ENCODE peak calls at places on chromosomes 7 and 10, in five cellular contexts. I is CD8-positive, alpha-beta memory T cell; R is MM.1S; S is upper lobe of right lung; L is colonic mucosa. M is an unnamed sample.

GRCh38 chr10:91022924-91023707 is 102.2 kb upstream of the ANKRD1 start:
- DNase-seq in I (no peak), L (no peak), R (no peak), S (no peak), M (peak)

GRCh38 chr10:8998751-8999150 is 944.3 kb downstream of the GATA3 start:
- DNase-seq in I (no peak), S (no peak), R (no peak), L (no peak), M (no peak)

GRCh38 chr7:141045126-141045841 is 28.6 kb upstream of the TMEM178B start:
- DNase-seq in R (no peak), L (no peak), I (no peak), S (no peak), M (no peak)

GRCh38 chr10:73901261-73901660 is 9.7 kb upstream of the PLAU start:
- DNase-seq in I (no peak), R (no peak), L (no peak), S (no peak), M (no peak)

GRCh38 chr7:5766321-5766761 is 15.1 kb downstream of the RNF216 start:
- DNase-seq in I (no peak), R (no peak), S (no peak), L (no peak), M (no peak)

GRCh38 chr10:49508249-49508648 is 30.7 kb downstream of the ERCC6 start:
- DNase-seq in L (no peak), S (no peak), R (no peak), I (no peak), M (no peak)

GRCh38 chr10:23150610-23151009 is 41.5 kb upstream of the PTF1A start:
- DNase-seq in S (no peak), R (no peak), L (no peak), I (no peak), M (no peak)

GRCh38 chr7:37084303-37084702 is 360.0 kb upstream of the AOAH start:
- DNase-seq in R (no peak), S (no peak), I (no peak), L (no peak), M (no peak)

GRCh38 chr7:102426268-102427031 is 6.9 kb upstream of the ORAI2 start:
- DNase-seq in L (no peak), I (peak), S (peak), R (peak), M (no peak)

GRCh38 chr7:48786951-48787350 is 137.4 kb upstream of the CDC14C start:
- DNase-seq in R (no peak), S (no peak), L (no peak), I (no peak), M (no peak)

GRCh38 chr7:16739863-16740622 is 13.5 kb upstream of the TSPAN13 start:
- DNase-seq in S (no peak), I (no peak), R (no peak), L (peak), M (peak)

GRCh38 chr10:3357729-3358128 is 185.1 kb upstream of the PITRM1 start:
- DNase-seq in R (no peak), S (no peak), I (no peak), L (no peak), M (no peak)

GRCh38 chr10:114541081-114541833 is 116.8 kb downstream of the ABLIM1 start:
- DNase-seq in I (peak), S (no peak), R (no peak), L (peak), M (no peak)

GRCh38 chr10:103254538-103255325 is 9.0 kb downstream of the RPEL1 start:
- DNase-seq in R (no peak), L (no peak), I (no peak), S (no peak), M (no peak)

GRCh38 chr10:118865998-118866778 is 111.4 kb upstream of the CACUL1 start:
- DNase-seq in R (no peak), S (no peak), L (no peak), I (no peak), M (no peak)

GRCh38 chr7:8724080-8724718 is 290.8 kb downstream of the NXPH1 start:
- DNase-seq in R (peak), S (no peak), I (no peak), L (peak), M (no peak)

GRCh38 chr10:130436633-130437032 is 300.4 kb downstream of the GLRX3 start:
- DNase-seq in L (no peak), R (no peak), S (no peak), I (no peak), M (no peak)

GRCh38 chr10:71770789-71771188 is 2.5 kb downstream of the VSIR start:
- DNase-seq in S (no peak), I (no peak), R (no peak), L (no peak), M (no peak)

GRCh38 chr7:136066304-136067143 is 89.4 kb upstream of the MTPN start:
- DNase-seq in L (no peak), I (no peak), S (no peak), R (no peak), M (no peak)

GRCh38 chr10:133456041-133456951 is 2.6 kb downstream of the SCART1 start:
- DNase-seq in S (no peak), R (no peak), L (peak), I (no peak), M (no peak)

GRCh38 chr10:113487154-113487553 is 65.7 kb upstream of the HABP2 start:
- DNase-seq in L (no peak), I (no peak), S (no peak), R (no peak), M (peak)

GRCh38 chr10:1672001-1672781 is 65.1 kb downstream of the ADARB2 start:
- DNase-seq in I (no peak), S (no peak), R (no peak), L (no peak), M (no peak)

GRCh38 chr10:115654961-115655360 is 561.8 kb downstream of the ATRNL1 start:
- DNase-seq in R (no peak), I (no peak), L (no peak), S (no peak), M (no peak)

GRCh38 chr7:7773334-7774308 is 55.2 kb upstream of the RPA3 start:
- DNase-seq in L (no peak), R (peak), S (no peak), I (no peak), M (no peak)

GRCh38 chr10:95237376-95238170 is 43.5 kb downstream of the ACSM6 start:
- DNase-seq in S (no peak), I (no peak), R (no peak), L (no peak), M (no peak)

GRCh38 chr7:112149734-112150133 is 56.5 kb downstream of the DOCK4 start:
- DNase-seq in L (no peak), I (no peak), S (no peak), R (no peak), M (no peak)

GRCh38 chr10:14571866-14572507 is 202.7 kb downstream of the FAM107B start:
- DNase-seq in R (peak), L (peak), I (peak), S (peak), M (peak)

GRCh38 chr10:70832852-70833542 is 17.2 kb downstream of the SGPL1 start:
- DNase-seq in I (no peak), S (no peak), L (no peak), R (no peak), M (no peak)

GRCh38 chr7:132755538-132756481 is 179.5 kb upstream of the PLXNA4 start:
- DNase-seq in L (no peak), S (no peak), I (no peak), R (no peak), M (no peak)

GRCh38 chr10:62993121-62993520 is 140.0 kb upstream of the NRBF2 start:
- DNase-seq in R (no peak), S (no peak), I (no peak), L (no peak), M (no peak)

GRCh38 chr10:7659560-7659959 is 7.2 kb downstream of the ITIH5 start:
- DNase-seq in R (no peak), L (no peak), S (no peak), I (no peak), M (no peak)

GRCh38 chr10:76788093-76788811 is 849.4 kb downstream of the KCNMA1 start:
- DNase-seq in R (no peak), S (no peak), L (no peak), I (no peak), M (no peak)

GRCh38 chr7:158705234-158705890 is 758 bp upstream of the NCAPG2 start:
- DNase-seq in S (no peak), I (no peak), L (no peak), R (peak), M (no peak)

GRCh38 chr7:81908220-81908619 is 138.4 kb upstream of the HGF start:
- DNase-seq in R (no peak), S (no peak), I (no peak), L (no peak), M (no peak)

GRCh38 chr7:148540041-148540738 is 50.4 kb upstream of the C7orf33 start:
- DNase-seq in S (no peak), R (no peak), L (no peak), I (no peak), M (no peak)
- H3K4me3 ChIP-seq in S (no peak), R (no peak), L (no peak), I (no peak), M (no peak)

DNA sequence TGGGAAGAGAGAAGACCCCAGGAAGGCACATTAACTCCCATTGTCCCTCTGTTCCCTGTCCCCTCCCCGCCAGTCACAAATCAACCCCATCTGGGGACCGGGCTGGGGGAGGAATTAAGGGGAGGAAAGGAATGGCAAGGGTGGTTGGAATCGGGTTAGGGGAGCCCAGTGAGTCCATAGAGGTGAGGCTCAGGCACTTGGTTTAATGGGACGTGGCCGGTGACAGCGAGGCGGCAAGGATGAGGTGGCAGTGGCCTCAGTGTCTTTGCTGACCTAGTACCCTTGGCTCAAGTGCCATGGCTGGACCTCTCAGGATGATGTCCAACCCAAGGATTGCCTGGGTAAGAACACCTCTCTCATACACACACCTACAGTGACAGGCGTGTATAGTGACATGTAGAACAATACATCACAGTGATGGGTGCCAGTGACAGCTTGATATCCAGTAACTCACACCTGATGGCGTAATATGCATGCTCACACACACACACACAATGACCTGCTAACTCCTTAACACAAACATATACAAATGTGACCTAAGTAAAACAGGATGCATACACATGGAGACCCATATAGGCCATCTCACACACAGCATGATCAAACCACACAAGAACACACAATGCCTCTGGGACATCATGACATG is 12.3 kb downstream of the KCNIP2 start:
- DNase-seq in I (no peak), S (no peak), L (no peak), R (no peak), M (no peak)
- H3K4me3 ChIP-seq in I (peak), S (peak), L (peak), R (peak), M (peak)

GRCh38 chr10:43452356-43452914 is 15.5 kb downstream of the ZNF487 start:
- DNase-seq in R (peak), I (no peak), L (no peak), S (no peak), M (no peak)
- H3K4me3 ChIP-seq in R (peak), I (peak), L (no peak), S (no peak), M (no peak)

GRCh38 chr7:98878365-98879197 is at the start of gene TRRAP:
- DNase-seq in I (peak), S (peak), L (peak), R (peak), M (peak)

GRCh38 chr7:98877692-98878364 is 504 bp upstream of the TRRAP start:
- DNase-seq in R (no peak), I (no peak), S (peak), L (no peak), M (no peak)

GRCh38 chr7:98880485-98880884 is 2.2 kb downstream of the TRRAP start:
- DNase-seq in L (no peak), S (no peak), R (no peak), I (no peak), M (no peak)

GRCh38 chr7:98879989-98880337 is 1.6 kb downstream of the TRRAP start:
- DNase-seq in L (no peak), R (no peak), S (no peak), I (no peak), M (no peak)

DNA sequence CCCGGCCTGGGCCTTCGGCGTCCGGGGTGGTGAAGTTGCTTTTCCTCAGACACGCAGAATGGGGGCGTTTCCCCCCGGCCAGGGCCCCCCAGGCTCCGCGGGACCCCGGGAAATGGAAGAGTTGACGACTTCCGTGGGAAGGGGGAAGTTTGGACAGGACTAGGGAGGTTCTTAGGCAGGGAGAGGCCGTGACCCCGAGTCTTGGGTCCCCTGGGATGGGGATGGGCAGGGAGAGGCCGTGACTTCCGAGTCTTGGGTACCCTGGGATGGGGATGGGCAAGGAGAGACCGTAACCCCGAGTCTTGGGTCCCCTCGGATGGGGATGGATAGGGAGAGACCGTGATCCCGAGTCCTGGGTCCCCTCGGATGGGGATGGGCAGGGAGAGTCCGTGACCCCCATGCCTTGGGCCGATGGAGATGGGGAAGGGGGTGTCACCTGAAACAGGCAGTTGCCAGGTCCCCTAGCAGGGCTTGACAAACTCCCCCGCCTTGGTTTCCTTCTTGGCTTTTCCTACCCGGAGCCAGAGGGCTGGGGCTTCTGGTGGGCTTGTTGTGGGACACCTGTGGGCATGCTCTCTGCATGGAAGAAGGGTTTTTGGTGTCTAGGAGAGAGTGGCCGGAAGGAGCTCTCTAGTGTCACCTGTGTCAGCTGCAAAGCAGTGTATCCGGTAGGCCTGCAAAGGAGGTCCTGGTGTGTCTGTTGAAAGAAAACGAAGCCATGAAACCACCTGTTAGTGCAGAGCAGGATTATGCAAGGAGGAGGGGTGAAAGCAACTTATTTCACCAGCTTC is 1.1 kb downstream of the TRRAP start:
- DNase-seq in R (peak), S (peak), L (peak), I (peak), M (peak)
- H3K4me3 ChIP-seq in R (peak), S (peak), L (peak), I (peak), M (peak)

GRCh38 chr10:42650374-42650773 is 12.0 kb upstream of the ZNF33B start:
- DNase-seq in S (no peak), L (no peak), R (no peak), I (no peak), M (no peak)
- H3K4me3 ChIP-seq in S (no peak), L (no peak), R (no peak), I (no peak), M (no peak)

DNA sequence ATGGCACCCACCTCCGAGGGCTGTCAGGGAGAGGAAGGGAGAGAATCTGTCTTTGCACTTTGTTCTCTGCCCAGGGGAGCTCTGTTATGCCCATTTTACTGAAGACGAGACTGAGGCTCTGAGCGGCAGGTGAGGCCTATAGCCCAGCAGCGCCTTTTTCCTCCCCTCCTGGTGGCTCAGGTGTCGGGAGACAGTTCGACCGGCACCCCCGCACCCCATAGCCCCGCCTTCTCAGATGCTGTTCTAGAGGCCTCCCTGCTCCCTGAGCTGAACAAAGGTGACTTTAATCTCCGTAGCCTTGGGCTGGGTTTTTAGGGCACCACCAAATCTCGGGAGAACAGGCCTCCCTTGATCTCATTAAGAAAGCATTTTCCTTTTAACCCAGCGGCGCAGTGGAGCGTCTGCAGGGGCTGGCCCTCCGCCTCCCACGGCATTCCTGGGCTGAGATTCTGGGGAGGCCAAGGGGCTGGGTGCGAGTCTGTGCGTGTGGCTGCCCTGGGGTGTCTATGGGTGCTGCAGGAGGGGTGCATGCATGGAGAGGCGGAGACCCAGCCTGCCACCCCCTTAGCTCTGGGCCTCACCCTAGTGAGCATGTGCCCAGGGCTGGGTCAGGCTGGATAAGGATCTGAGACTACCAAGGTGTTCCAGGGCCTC is 3.3 kb downstream of the LFNG start:
- DNase-seq in R (no peak), S (no peak), L (peak), I (no peak), M (peak)
- H3K4me3 ChIP-seq in R (no peak), S (peak), L (peak), I (peak), M (peak)

GRCh38 chr10:46539596-46540411 is 16.7 kb downstream of the GPRIN2 start:
- DNase-seq in R (no peak), I (no peak), L (no peak), S (peak), M (no peak)
- H3K4me3 ChIP-seq in R (no peak), I (no peak), L (no peak), S (no peak), M (no peak)

GRCh38 chr10:45460235-45460878 is 86.3 kb downstream of the ALOX5 start:
- DNase-seq in R (peak), I (no peak), L (no peak), S (no peak), M (no peak)
- H3K4me3 ChIP-seq in R (peak), I (no peak), L (no peak), S (no peak), M (no peak)

GRCh38 chr7:149415391-149416068 is 45.3 kb downstream of the ZNF777 start:
- DNase-seq in S (no peak), I (no peak), R (no peak), L (no peak), M (no peak)
- H3K4me3 ChIP-seq in S (peak), I (no peak), R (no peak), L (no peak), M (no peak)